ENCODE peak calls at places on chromosomes 11 and 22, in five cellular contexts. One of them, this sample, is unnamed.

GRCh38 chr11:61650781-61651571 is 29.2 kb upstream of the DAGLA start:
- DNase-seq in A549: no peak
- DNase-seq in K562: peak; percentile 53
- DNase-seq in HepG2: no peak
- DNase-seq in GM12878: no peak
- DNase-seq in this sample: no peak

GRCh38 chr22:19011075-19011474 is 75.0 kb upstream of the PRODH start:
- DNase-seq in A549: no peak
- DNase-seq in K562: no peak
- DNase-seq in HepG2: no peak
- DNase-seq in GM12878: no peak
- DNase-seq in this sample: no peak

GRCh38 chr22:50201191-50202129 is 649 bp downstream of the SELENOO start:
- DNase-seq in A549: no peak
- DNase-seq in K562: peak; percentile 46
- DNase-seq in HepG2: peak; percentile 23
- DNase-seq in GM12878: no peak
- DNase-seq in this sample: no peak

GRCh38 chr22:50620861-50621490 is 7.0 kb downstream of the ARSA start:
- DNase-seq in A549: no peak
- DNase-seq in K562: no peak
- DNase-seq in HepG2: peak; percentile 25
- DNase-seq in GM12878: peak; percentile 86
- DNase-seq in this sample: no peak

GRCh38 chr11:108324587-108324986 is 101.7 kb downstream of the ATM start:
- DNase-seq in A549: no peak
- DNase-seq in K562: no peak
- DNase-seq in HepG2: no peak
- DNase-seq in GM12878: no peak
- DNase-seq in this sample: no peak

GRCh38 chr22:36921309-36922096 is 8.1 kb downstream of the CSF2RB start:
- DNase-seq in A549: no peak
- DNase-seq in K562: no peak
- DNase-seq in HepG2: no peak
- DNase-seq in GM12878: peak; percentile 69
- DNase-seq in this sample: peak; percentile 5

GRCh38 chr22:44192811-44193536 is 12.2 kb downstream of the PARVG start:
- DNase-seq in A549: no peak
- DNase-seq in K562: no peak
- DNase-seq in HepG2: no peak
- DNase-seq in GM12878: no peak
- DNase-seq in this sample: no peak

GRCh38 chr11:117691501-117691900 is 105.5 kb downstream of the DSCAML1 start:
- DNase-seq in A549: no peak
- DNase-seq in K562: no peak
- DNase-seq in HepG2: no peak
- DNase-seq in GM12878: no peak
- DNase-seq in this sample: no peak

GRCh38 chr22:44975444-44976262 is 34.2 kb downstream of the PHF21B start:
- DNase-seq in A549: peak; percentile 54
- DNase-seq in K562: peak; percentile 91
- DNase-seq in HepG2: peak; percentile 66
- DNase-seq in GM12878: no peak
- DNase-seq in this sample: peak; percentile 58

GRCh38 chr11:18540207-18541009 is 13.7 kb upstream of the TSG101 start:
- DNase-seq in A549: no peak
- DNase-seq in K562: no peak
- DNase-seq in HepG2: peak; percentile 42
- DNase-seq in GM12878: no peak
- DNase-seq in this sample: peak; percentile 43

GRCh38 chr11:61637287-61637686 is 42.9 kb upstream of the DAGLA start:
- DNase-seq in A549: no peak
- DNase-seq in K562: no peak
- DNase-seq in HepG2: no peak
- DNase-seq in GM12878: no peak
- DNase-seq in this sample: no peak

GRCh38 chr11:65041206-65042035 is at the start of gene SAC3D1:
- DNase-seq in A549: peak; percentile 55
- DNase-seq in K562: peak; percentile 82
- DNase-seq in HepG2: no peak
- DNase-seq in GM12878: no peak
- DNase-seq in this sample: peak; percentile 78

GRCh38 chr11:70826541-70826943 is 425.8 kb downstream of the SHANK2 start:
- DNase-seq in A549: no peak
- DNase-seq in K562: no peak
- DNase-seq in HepG2: no peak
- DNase-seq in GM12878: no peak
- DNase-seq in this sample: no peak

GRCh38 chr22:42134033-42135020 is 3.7 kb upstream of the CYP2D6 start:
- DNase-seq in A549: no peak
- DNase-seq in K562: no peak
- DNase-seq in HepG2: no peak
- DNase-seq in GM12878: no peak
- DNase-seq in this sample: no peak
- H3K4me2 ChIP-seq in A549: no peak overlapping the region
- H3K4me2 ChIP-seq in K562: no peak overlapping the region
- H3K4me2 ChIP-seq in HepG2: peak overlapping the region; percentile 21
- H3K4me2 ChIP-seq in GM12878: no peak overlapping the region
- H3K4me2 ChIP-seq in this sample: no peak overlapping the region

DNA sequence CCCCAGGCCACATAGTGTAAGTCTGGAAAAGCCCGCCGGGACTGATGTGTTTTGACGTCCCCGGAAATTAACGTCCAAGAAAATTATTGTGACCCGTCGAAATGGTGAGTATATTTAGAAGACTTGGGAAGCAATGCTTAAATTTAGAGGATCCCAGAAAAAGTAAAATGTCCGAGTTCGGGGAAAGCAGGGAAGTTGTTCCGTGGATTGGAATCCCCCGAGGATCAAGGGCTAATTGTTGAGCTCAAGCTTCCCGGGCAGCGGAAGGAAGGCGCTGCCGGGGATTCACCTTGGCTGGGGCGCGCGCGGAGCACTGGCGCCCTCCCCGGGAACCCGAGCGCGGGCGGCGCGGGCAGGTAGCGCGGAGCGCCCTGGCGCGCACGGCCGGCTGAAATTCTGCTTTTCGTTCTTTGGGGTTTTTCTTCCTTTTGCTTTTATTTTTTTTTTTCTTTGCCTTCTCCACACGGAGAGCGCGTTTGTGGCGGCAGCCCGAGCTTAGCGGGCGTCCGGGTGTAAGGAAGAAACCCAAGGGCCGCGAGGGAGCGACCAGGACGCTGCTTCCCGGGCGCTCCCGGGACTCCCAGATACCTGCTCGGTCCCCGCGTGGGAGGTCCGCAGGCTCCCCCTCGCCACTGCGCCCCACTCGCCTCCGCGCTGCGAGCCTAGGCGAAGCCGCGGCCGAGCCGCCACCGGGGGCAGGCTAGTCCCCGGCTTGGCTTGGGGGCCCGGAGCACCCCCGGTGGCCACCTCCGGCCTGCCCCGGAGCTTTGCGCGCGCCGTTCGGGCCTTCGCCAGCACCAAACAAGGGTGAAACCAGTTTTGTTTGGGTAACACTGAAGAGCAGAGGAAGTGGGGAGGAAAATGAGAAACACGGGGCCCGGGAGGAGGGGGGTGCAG is 4.7 kb upstream of the IGF2 start:
- DNase-seq in A549: no peak
- DNase-seq in K562: peak; percentile 33
- DNase-seq in HepG2: no peak
- DNase-seq in GM12878: no peak
- DNase-seq in this sample: no peak
- TF ChIP-seq MYC in A549: no peak
- TF ChIP-seq MYC in K562: no peak
- TF ChIP-seq MYC in HepG2: no peak
- TF ChIP-seq MYC in GM12878: no peak
- TF ChIP-seq MYC in this sample: no peak

GRCh38 chr11:67429722-67430121 is 1.4 kb downstream of the RPS6KB2 start:
- DNase-seq in A549: no peak
- DNase-seq in K562: no peak
- DNase-seq in HepG2: no peak
- DNase-seq in GM12878: no peak
- DNase-seq in this sample: no peak

GRCh38 chr11:67429038-67429668 is 859 bp downstream of the RPS6KB2 start:
- DNase-seq in A549: no peak
- DNase-seq in K562: no peak
- DNase-seq in HepG2: no peak
- DNase-seq in GM12878: no peak
- DNase-seq in this sample: no peak

GRCh38 chr11:67433536-67434394 is 3.7 kb downstream of the PTPRCAP start:
- DNase-seq in A549: no peak
- DNase-seq in K562: no peak
- DNase-seq in HepG2: no peak
- DNase-seq in GM12878: no peak
- DNase-seq in this sample: no peak

GRCh38 chr11:67432655-67433349 is 4.5 kb downstream of the RPS6KB2 start:
- DNase-seq in A549: no peak
- DNase-seq in K562: no peak
- DNase-seq in HepG2: no peak
- DNase-seq in GM12878: no peak
- DNase-seq in this sample: no peak

DNA sequence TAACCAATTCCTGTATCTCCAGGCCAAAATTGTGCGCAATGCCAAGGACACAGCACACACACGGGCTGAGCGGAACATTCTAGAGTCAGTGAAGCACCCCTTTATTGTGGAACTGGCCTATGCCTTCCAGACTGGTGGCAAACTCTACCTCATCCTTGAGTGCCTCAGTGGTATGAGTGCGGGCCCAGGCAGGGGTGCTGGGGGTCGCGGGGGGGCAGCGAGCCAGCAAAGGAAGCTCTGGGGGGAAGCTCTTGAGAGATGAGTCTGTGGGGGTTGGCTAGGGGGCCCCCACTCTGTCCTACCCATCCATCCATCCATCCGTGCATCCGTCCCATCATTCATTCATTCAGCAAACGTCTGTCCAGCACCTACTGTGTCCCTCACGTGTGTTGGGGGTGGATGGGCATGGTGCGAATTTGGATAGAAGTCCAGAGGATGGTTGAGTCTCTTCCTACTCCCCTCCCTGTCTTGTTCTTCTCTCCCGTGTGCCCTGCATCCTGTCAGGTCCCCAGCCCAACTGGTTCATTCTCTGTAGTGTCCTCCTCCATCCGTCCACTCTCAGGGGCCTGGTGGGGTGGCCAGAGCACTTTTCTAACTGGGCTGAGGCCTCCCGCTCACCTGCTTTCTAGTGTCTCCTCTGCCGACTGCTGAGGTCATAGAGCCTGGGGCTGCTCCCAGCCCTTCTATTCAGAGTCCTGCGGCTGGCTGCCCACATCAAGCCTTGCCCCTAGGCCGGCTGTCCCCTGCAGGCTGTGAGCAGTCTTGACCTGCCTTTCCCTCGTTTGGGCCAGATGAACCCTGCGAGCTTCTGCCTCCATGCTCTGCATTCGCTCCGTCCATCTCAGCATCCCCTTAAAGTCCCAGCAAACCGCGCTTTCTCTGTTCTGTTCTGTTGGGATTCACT is 3.3 kb downstream of the RPS6KB2 start:
- DNase-seq in A549: no peak
- DNase-seq in K562: no peak
- DNase-seq in HepG2: no peak
- DNase-seq in GM12878: no peak
- DNase-seq in this sample: no peak
- H3K4me2 ChIP-seq in A549: no peak overlapping the region
- H3K4me2 ChIP-seq in K562: no peak overlapping the region
- H3K4me2 ChIP-seq in HepG2: no peak overlapping the region
- H3K4me2 ChIP-seq in GM12878: no peak overlapping the region
- H3K4me2 ChIP-seq in this sample: no peak overlapping the region

GRCh38 chr11:119030029-119030328 is 698 bp downstream of the SLC37A4 start:
- DNase-seq in A549: no peak
- DNase-seq in K562: no peak
- DNase-seq in HepG2: no peak
- DNase-seq in GM12878: no peak
- DNase-seq in this sample: no peak

GRCh38 chr11:119027561-119028345 is 2.9 kb downstream of the SLC37A4 start:
- DNase-seq in A549: no peak
- DNase-seq in K562: no peak
- DNase-seq in HepG2: no peak
- DNase-seq in GM12878: no peak
- DNase-seq in this sample: no peak

GRCh38 chr11:119029069-119029339 is 1.7 kb downstream of the SLC37A4 start:
- DNase-seq in A549: no peak
- DNase-seq in K562: no peak
- DNase-seq in HepG2: no peak
- DNase-seq in GM12878: no peak
- DNase-seq in this sample: no peak

GRCh38 chr11:119029340-119030028 is 1.2 kb downstream of the SLC37A4 start:
- DNase-seq in A549: no peak
- DNase-seq in K562: peak; percentile 44
- DNase-seq in HepG2: peak; percentile 93
- DNase-seq in GM12878: no peak
- DNase-seq in this sample: no peak

GRCh38 chr11:119028346-119029068 is 2.2 kb downstream of the SLC37A4 start:
- DNase-seq in A549: no peak
- DNase-seq in K562: no peak
- DNase-seq in HepG2: no peak
- DNase-seq in GM12878: no peak
- DNase-seq in this sample: no peak
- TF ChIP-seq MYC in A549: no peak
- TF ChIP-seq MYC in K562: no peak
- TF ChIP-seq MYC in HepG2: no peak
- TF ChIP-seq MYC in GM12878: no peak
- TF ChIP-seq MYC in this sample: no peak

GRCh38 chr11:727281-727701 is 20.0 kb upstream of the TALDO1 start:
- DNase-seq in A549: no peak
- DNase-seq in K562: no peak
- DNase-seq in HepG2: no peak
- DNase-seq in GM12878: no peak
- DNase-seq in this sample: no peak

GRCh38 chr11:726278-726915 is 20.4 kb downstream of the EPS8L2 start:
- DNase-seq in A549: no peak
- DNase-seq in K562: peak; percentile 95
- DNase-seq in HepG2: no peak
- DNase-seq in GM12878: no peak
- DNase-seq in this sample: no peak

GRCh38 chr11:729492-730074 is 17.7 kb upstream of the TALDO1 start:
- DNase-seq in A549: no peak
- DNase-seq in K562: peak; percentile 17
- DNase-seq in HepG2: peak; percentile 82
- DNase-seq in GM12878: no peak
- DNase-seq in this sample: no peak

GRCh38 chr11:727859-728748 is 19.2 kb upstream of the TALDO1 start:
- DNase-seq in A549: peak; percentile 94
- DNase-seq in K562: peak; percentile 95
- DNase-seq in HepG2: peak; percentile 73
- DNase-seq in GM12878: no peak
- DNase-seq in this sample: peak; percentile 60

DNA sequence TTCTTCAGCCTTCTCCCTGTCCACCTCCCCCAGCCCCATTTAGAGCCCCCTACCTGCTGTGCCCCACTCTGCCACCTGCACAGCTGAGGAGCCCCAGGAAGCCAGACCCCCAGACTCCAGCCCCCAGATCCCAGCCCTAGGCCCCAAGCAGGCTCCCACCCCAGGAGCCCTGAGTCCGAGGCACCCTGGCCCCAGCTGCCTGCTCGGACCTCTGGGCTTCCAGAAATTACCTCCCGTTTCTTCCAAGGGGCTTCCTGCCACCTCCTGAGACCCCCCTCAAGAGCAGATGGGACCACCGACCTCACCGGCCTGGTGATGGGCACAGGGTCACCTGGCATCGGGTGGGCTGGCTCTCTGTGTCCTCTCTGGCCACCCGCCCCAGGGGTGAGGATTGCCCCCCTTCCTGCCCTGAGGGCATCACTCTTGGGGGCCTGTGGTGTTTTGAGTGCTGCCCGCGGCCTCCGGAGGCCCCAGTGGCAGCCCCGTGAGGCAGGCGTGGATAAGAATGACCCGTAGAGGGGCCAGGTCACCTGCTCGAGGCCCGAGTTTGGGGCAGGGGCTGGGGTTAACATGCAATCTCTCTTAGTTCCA is 18.3 kb upstream of the TALDO1 start:
- DNase-seq in A549: no peak
- DNase-seq in K562: peak; percentile 6
- DNase-seq in HepG2: no peak
- DNase-seq in GM12878: no peak
- DNase-seq in this sample: no peak
- H3K4me2 ChIP-seq in A549: peak overlapping the region; percentile 63
- H3K4me2 ChIP-seq in K562: no peak overlapping the region
- H3K4me2 ChIP-seq in HepG2: peak overlapping the region; percentile 81
- H3K4me2 ChIP-seq in GM12878: no peak overlapping the region
- H3K4me2 ChIP-seq in this sample: no peak overlapping the region